ENCODE peak calls at places on chromosomes 12 and 14, in seven cellular contexts. M is neural crest cell, Z is spleen, K is epithelial cell of proximal tubule, F is stomach, I is HCT116, W is left ventricle myocardium inferior. Q is an unnamed sample.

GRCh38 chr12:53096089-53096741 is 1.3 kb upstream of the IGFBP6 start:
- DNase-seq in M (no peak), Z (no peak), K (no peak), F (peak; percentile 28), I (no peak), W (peak; percentile 82), Q (peak; percentile 85)

GRCh38 chr12:3231399-3231876 is 154.3 kb downstream of the TSPAN9 start:
- DNase-seq in M (no peak), Z (no peak), K (no peak), F (no peak), I (no peak), W (no peak), Q (no peak)

GRCh38 chr14:69719501-69719951 is 47.4 kb upstream of the SRSF5 start:
- DNase-seq in M (no peak), Z (no peak), K (peak; percentile 91), F (no peak), I (no peak), W (peak; percentile 50), Q (peak; percentile 63)

GRCh38 chr12:91098942-91099341 is 12.4 kb downstream of the LUM start:
- DNase-seq in M (no peak), Z (no peak), K (peak; percentile 80), F (no peak), I (peak; percentile 24), W (no peak), Q (peak; percentile 71)

GRCh38 chr12:80698847-80699542 is 8.4 kb upstream of the MYF6 start:
- DNase-seq in M (no peak), Z (no peak), K (no peak), F (no peak), I (no peak), W (no peak), Q (no peak)

GRCh38 chr14:99326041-99326710 is 54.2 kb upstream of the BCL11B start:
- DNase-seq in M (no peak), Z (no peak), K (no peak), F (no peak), I (no peak), W (no peak), Q (no peak)

GRCh38 chr12:80044694-80045046 is 54.7 kb upstream of the OTOGL start:
- DNase-seq in M (no peak), Z (no peak), K (peak; percentile 20), F (no peak), I (peak; percentile 12), W (no peak), Q (no peak)

GRCh38 chr12:8065991-8066594 is at the start of gene C3AR1:
- DNase-seq in M (no peak), Z (no peak), K (no peak), F (no peak), I (no peak), W (no peak), Q (no peak)

GRCh38 chr14:60133487-60133886 is 31.7 kb downstream of the DHRS7 start:
- DNase-seq in M (no peak), Z (no peak), K (no peak), F (no peak), I (no peak), W (no peak), Q (no peak)

GRCh38 chr12:98744692-98745091 is 99.6 kb downstream of the APAF1 start:
- DNase-seq in M (no peak), Z (no peak), K (no peak), F (no peak), I (no peak), W (no peak), Q (no peak)

GRCh38 chr14:89504084-89504483 is 87.1 kb upstream of the FOXN3 start:
- DNase-seq in M (no peak), Z (peak; percentile 28), K (no peak), F (no peak), I (no peak), W (no peak), Q (peak; percentile 7)

GRCh38 chr14:43755707-43756106 is 751.4 kb downstream of the FSCB start:
- DNase-seq in M (no peak), Z (no peak), K (no peak), F (no peak), I (no peak), W (no peak), Q (no peak)

GRCh38 chr12:89481218-89481914 is 43.2 kb downstream of the GALNT4 start:
- DNase-seq in M (no peak), Z (no peak), K (no peak), F (no peak), I (no peak), W (no peak), Q (no peak)

GRCh38 chr12:124551268-124552144 is 15.9 kb downstream of the NCOR2 start:
- DNase-seq in M (no peak), Z (peak; percentile 92), K (no peak), F (peak; percentile 48), I (no peak), W (peak; percentile 68), Q (no peak)

GRCh38 chr12:130438711-130439110 is 101.0 kb downstream of the PIWIL1 start:
- DNase-seq in M (no peak), Z (peak; percentile 62), K (no peak), F (no peak), I (no peak), W (no peak), Q (no peak)

GRCh38 chr14:70814466-70814865 is 5.2 kb upstream of the MAP3K9 start:
- DNase-seq in M (no peak), Z (no peak), K (no peak), F (no peak), I (no peak), W (no peak), Q (no peak)

GRCh38 chr14:93911975-93912374 is 15.2 kb upstream of the FAM181A start:
- DNase-seq in M (no peak), Z (peak; percentile 53), K (no peak), F (no peak), I (no peak), W (no peak), Q (no peak)

GRCh38 chr12:3600039-3600720 is 109.2 kb downstream of the PRMT8 start:
- DNase-seq in M (no peak), Z (peak; percentile 27), K (no peak), F (no peak), I (no peak), W (no peak), Q (no peak)

GRCh38 chr12:59650594-59651229 is 54.9 kb downstream of the SLC16A7 start:
- DNase-seq in M (no peak), Z (no peak), K (peak; percentile 35), F (no peak), I (no peak), W (no peak), Q (no peak)
- TF ChIP-seq CTCF in M (no peak), Z (no peak), K (peak; percentile 44), F (no peak), I (no peak), W (peak; percentile 25), Q (no peak)

GRCh38 chr14:103519837-103520212 is 2.8 kb downstream of the CKB start:
- DNase-seq in M (no peak), Z (peak; percentile 75), K (no peak), F (peak; percentile 46), I (no peak), W (peak; percentile 40), Q (no peak)

GRCh38 chr14:103517626-103518415 is 4.8 kb downstream of the CKB start:
- DNase-seq in M (no peak), Z (peak; percentile 73), K (no peak), F (peak; percentile 64), I (no peak), W (no peak), Q (no peak)

GRCh38 chr14:103519043-103519836 is 3.4 kb downstream of the CKB start:
- DNase-seq in M (no peak), Z (peak; percentile 69), K (no peak), F (peak; percentile 43), I (no peak), W (peak; percentile 19), Q (no peak)

GRCh38 chr14:103517172-103517566 is 5.5 kb downstream of the CKB start:
- DNase-seq in M (no peak), Z (peak; percentile 68), K (no peak), F (no peak), I (no peak), W (no peak), Q (no peak)

GRCh38 chr14:103518416-103519042 is 4.1 kb downstream of the CKB start:
- DNase-seq in M (peak; percentile 67), Z (peak; percentile 91), K (no peak), F (peak; percentile 81), I (no peak), W (peak; percentile 66), Q (no peak)
- TF ChIP-seq CTCF in M (peak; percentile 86), Z (peak; percentile 91), K (peak; percentile 90), F (peak; percentile 97), I (peak; percentile 97), W (peak; percentile 95), Q (peak; percentile 91)

DNA sequence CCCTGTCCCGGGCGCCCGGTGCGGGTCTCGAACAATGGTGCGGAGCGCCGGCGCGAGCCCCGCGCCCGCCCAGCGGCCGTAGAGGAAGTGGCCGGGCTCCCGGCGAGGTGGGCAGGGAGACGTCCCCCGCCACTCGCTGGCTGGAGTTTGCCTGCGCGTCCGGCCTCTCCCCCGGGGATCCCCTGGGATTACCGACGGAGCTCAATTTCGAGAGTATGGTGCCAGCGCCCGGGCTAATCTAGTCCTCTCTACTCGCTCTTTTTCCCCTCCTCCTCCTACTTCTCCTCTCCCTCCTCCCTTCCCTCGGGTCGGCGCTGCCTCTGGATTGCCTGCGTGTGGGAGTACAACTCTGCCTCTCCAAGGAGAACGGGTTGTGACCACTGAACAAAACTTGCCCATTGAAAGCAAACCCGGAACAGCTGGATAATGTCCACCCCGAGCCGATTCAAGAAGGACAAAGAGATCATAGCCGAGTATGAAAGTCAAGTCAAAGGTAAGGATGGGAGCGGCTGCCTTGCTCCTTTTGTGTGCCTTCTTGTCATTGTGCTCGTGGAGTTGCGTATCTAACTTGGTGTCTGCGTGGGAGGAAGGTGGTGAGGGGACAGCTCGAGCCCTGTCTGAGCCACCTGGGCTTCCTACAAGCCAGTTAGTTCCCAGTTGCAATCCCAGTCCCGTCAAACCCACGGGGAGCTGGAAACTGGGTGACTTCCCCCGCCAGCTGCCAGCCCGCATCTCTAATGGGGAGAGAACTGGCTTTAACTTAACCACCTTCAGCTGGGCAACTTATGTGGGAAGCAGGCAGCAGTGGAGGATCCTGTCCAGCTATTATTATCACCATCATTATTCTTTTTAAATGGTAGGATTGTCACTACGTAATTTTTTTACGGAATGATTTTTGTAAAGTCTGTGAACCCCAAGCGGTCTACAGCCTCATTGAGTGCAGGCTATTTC is at the start of gene SRGAP1:
- DNase-seq in M (peak; percentile 48), Z (peak; percentile 87), K (no peak), F (peak; percentile 52), I (no peak), W (peak; percentile 75), Q (peak; percentile 58)
- TF ChIP-seq CTCF in M (no peak), Z (no peak), K (peak; percentile 20), F (no peak), I (no peak), W (no peak), Q (peak; percentile 41)

DNA sequence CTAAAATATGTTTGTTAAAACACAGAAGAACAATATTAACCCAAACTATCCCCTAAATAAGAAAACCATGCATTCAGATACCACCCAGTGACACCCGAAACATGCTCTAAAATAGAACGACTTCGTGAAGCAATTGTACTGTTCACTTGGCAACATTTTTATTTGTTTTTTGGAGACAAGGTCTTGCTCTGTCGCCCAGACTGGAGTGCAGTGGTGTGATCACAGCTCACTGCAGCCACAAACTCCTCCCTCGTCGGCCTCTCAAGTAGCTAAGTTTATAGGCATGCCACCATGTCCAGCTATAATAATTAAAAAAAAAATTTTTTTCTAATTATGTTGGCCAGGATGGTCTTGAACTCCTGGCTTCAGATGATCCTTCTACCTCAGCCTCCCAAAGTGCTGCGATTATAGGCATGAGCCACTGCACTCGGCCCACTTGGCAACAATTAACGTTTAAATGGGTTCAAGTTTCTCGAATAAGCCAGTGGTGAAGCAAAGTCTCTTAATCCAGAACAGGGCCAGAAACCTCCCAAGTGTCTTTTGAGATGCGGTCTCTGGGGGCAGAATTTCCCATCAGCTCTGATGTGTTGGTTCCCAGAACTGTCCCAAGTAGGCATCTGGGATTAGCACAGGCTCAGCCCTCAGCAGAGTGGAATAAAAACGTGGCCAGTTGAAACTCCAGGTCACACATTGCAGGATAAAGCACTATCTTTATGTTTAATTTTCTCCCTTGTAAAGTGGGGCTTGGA is 74.5 kb downstream of the TMCC3 start:
- DNase-seq in M (no peak), Z (no peak), K (no peak), F (no peak), I (no peak), W (no peak), Q (no peak)
- TF ChIP-seq CTCF in M (no peak), Z (no peak), K (no peak), F (no peak), I (no peak), W (no peak), Q (no peak)